ENCODE peak calls at places on chromosomes 12 and 14, in eight cellular contexts. U is uterus; R is CD4-positive, CD25-positive, alpha-beta regulatory T cell; F is ascending aorta; M is spleen; W is heart right ventricle; K is A673; Z is GM06990. E is an unnamed sample.

GRCh38 chr12:115922952-115923564 is 354.4 kb downstream of the MED13L start:
- DNase-seq in U (no peak), K (peak; percentile 64), M (no peak), R (no peak), Z (no peak), W (no peak), F (peak; percentile 30), E (no peak)

GRCh38 chr14:40347675-40348074 is 915.4 kb upstream of the FBXO33 start:
- DNase-seq in W (no peak), Z (no peak), K (no peak), M (no peak), F (no peak), U (no peak), R (no peak), E (no peak)

GRCh38 chr14:22850944-22851790 is 14.8 kb downstream of the MMP14 start:
- DNase-seq in R (no peak), M (peak; percentile 76), Z (no peak), W (peak; percentile 89), U (peak; percentile 94), K (no peak), F (peak; percentile 98), E (no peak)

GRCh38 chr12:79482323-79482722 is 208.4 kb downstream of the PAWR start:
- DNase-seq in R (no peak), K (no peak), W (no peak), Z (no peak), U (no peak), F (no peak), M (no peak), E (no peak)

GRCh38 chr12:50283230-50283923 is at the start of gene LIMA1:
- DNase-seq in W (peak; percentile 93), Z (peak; percentile 92), K (peak; percentile 92), U (peak; percentile 91), M (peak; percentile 96), F (peak; percentile 94), R (peak; percentile 92), E (peak; percentile 91)

GRCh38 chr12:111201036-111201435 is 167.9 kb downstream of the PHETA1 start:
- DNase-seq in W (no peak), M (no peak), K (peak; percentile 38), U (no peak), F (no peak), Z (no peak), R (no peak), E (no peak)

GRCh38 chr12:65918057-65918456 is 93.8 kb downstream of the HMGA2 start:
- DNase-seq in M (no peak), U (no peak), W (no peak), F (no peak), Z (peak; percentile 50), K (no peak), R (no peak), E (peak; percentile 1)

GRCh38 chr14:101174522-101174838 is 271.0 kb upstream of the RTL1 start:
- DNase-seq in M (peak; percentile 66), U (no peak), R (no peak), K (no peak), Z (no peak), F (no peak), W (no peak), E (no peak)

GRCh38 chr12:75854681-75855309 is 176.8 kb downstream of the PHLDA1 start:
- DNase-seq in W (no peak), U (no peak), R (no peak), Z (no peak), M (no peak), K (no peak), F (no peak), E (no peak)

GRCh38 chr12:48454675-48455074 is 17.7 kb upstream of the ANP32D start:
- DNase-seq in R (peak; percentile 33), F (no peak), K (peak; percentile 53), M (no peak), W (no peak), U (no peak), Z (no peak), E (no peak)

GRCh38 chr12:42958271-42958674 is 368.7 kb upstream of the PRICKLE1 start:
- DNase-seq in Z (no peak), M (no peak), W (no peak), F (no peak), K (no peak), U (no peak), R (no peak), E (no peak)

GRCh38 chr12:12717586-12718381 is 616 bp downstream of the CDKN1B start:
- DNase-seq in K (peak; percentile 24), U (no peak), Z (peak; percentile 48), W (peak; percentile 33), R (peak; percentile 32), M (peak; percentile 90), F (no peak), E (peak; percentile 20)

GRCh38 chr12:50184261-50184660 is 17.1 kb upstream of the CERS5 start:
- DNase-seq in Z (no peak), K (no peak), W (no peak), M (no peak), R (no peak), F (no peak), U (no peak), E (no peak)

GRCh38 chr12:124026755-124027745 is 54.0 kb downstream of the ZNF664 start:
- DNase-seq in Z (no peak), K (no peak), R (no peak), F (no peak), U (no peak), M (no peak), W (no peak), E (no peak)

GRCh38 chr14:100291305-100292075 is 14.8 kb downstream of the SLC25A29 start:
- DNase-seq in F (peak; percentile 60), R (no peak), M (peak; percentile 64), U (peak; percentile 11), W (no peak), Z (no peak), K (no peak), E (no peak)

GRCh38 chr14:103885509-103885932 is 38.1 kb upstream of the PPP1R13B start:
- DNase-seq in U (no peak), R (no peak), K (no peak), M (no peak), Z (no peak), W (no peak), F (no peak), E (no peak)

GRCh38 chr12:9951026-9951652 is 19.0 kb upstream of the CLEC2A start:
- DNase-seq in U (no peak), K (no peak), F (no peak), R (peak; percentile 49), W (no peak), M (no peak), Z (no peak), E (peak; percentile 49)

GRCh38 chr12:6311822-6312528 is 1.5 kb downstream of the PLEKHG6 start:
- DNase-seq in K (no peak), M (no peak), F (no peak), R (no peak), W (no peak), U (no peak), Z (no peak), E (no peak)
- H3K27me3 ChIP-seq in K (no peaks in the 10 kb centered on the region), M (no peaks in the 10 kb centered on the region), F (peaks cover 8% of the 10 kb centered on the region), R (peaks cover 9% of the 10 kb centered on the region), W (peaks cover 27% of the 10 kb centered on the region), U (peaks cover 7% of the 10 kb centered on the region), Z (no peaks in the 10 kb centered on the region), E (peaks cover 5% of the 10 kb centered on the region)

GRCh38 chr14:67400434-67400833 is 11.5 kb downstream of the PLEK2 start:
- DNase-seq in R (no peak), M (no peak), W (no peak), K (no peak), Z (no peak), U (no peak), F (peak; percentile 38), E (no peak)
- H3K27me3 ChIP-seq in R (no peaks in the 10 kb centered on the region), M (no peaks in the 10 kb centered on the region), W (no peaks in the 10 kb centered on the region), K (no peaks in the 10 kb centered on the region), Z (peaks cover 1% of the 10 kb centered on the region), U (no peaks in the 10 kb centered on the region), F (no peaks in the 10 kb centered on the region), E (no peaks in the 10 kb centered on the region)

GRCh38 chr12:117226505-117226904 is 36.2 kb upstream of the FBXO21 start:
- DNase-seq in F (no peak), U (no peak), K (no peak), W (no peak), Z (no peak), R (no peak), M (peak; percentile 45), E (no peak)
- H3K27me3 ChIP-seq in F (no peaks in the 10 kb centered on the region), U (no peaks in the 10 kb centered on the region), K (no peaks in the 10 kb centered on the region), W (peaks cover 21% of the 10 kb centered on the region), Z (peaks cover 2% of the 10 kb centered on the region), R (peaks cover 3% of the 10 kb centered on the region), M (no peaks in the 10 kb centered on the region), E (no peaks in the 10 kb centered on the region)

GRCh38 chr12:89686311-89686710 is 22.3 kb downstream of the ATP2B1 start:
- DNase-seq in Z (no peak), U (no peak), W (no peak), M (no peak), F (no peak), R (no peak), K (no peak), E (no peak)
- H3K27me3 ChIP-seq in Z (no peaks in the 10 kb centered on the region), U (no peaks in the 10 kb centered on the region), W (no peaks in the 10 kb centered on the region), M (no peaks in the 10 kb centered on the region), F (no peaks in the 10 kb centered on the region), R (no peaks in the 10 kb centered on the region), K (no peaks in the 10 kb centered on the region), E (no peaks in the 10 kb centered on the region)

DNA sequence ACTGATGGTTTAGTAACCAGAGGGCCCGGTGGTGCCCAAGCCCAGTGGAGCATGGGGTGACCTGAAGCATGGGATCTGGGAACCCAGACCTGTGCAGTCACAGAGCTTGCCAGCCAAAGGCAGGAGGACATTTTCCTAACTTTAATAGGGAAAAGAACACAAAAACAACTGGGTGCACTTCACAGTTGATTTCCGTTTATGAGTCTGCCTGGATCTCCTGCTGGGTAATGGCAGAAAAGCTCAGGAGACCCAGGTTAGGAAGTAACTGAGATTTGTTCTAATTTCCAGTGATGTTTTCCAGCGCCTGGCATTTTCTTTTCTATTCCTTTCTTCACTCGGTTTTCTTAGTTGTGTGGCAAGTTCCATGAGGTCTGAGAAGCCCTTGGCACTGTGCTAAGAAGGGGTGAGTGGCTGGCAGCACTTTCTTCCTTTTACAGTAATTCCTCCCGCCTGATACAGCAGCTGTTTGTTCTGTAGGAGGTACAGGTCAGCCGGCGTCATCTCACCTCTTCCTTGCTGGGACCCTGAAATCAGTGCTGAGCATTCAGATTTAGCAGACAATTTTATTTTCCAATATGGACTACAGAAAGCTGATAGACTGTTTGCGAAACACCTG is 5.1 kb downstream of the CACNA1C start:
- DNase-seq in Z (no peak), M (no peak), W (no peak), F (peak; percentile 71), K (peak; percentile 54), U (no peak), R (no peak), E (no peak)
- H3K27me3 ChIP-seq in Z (peaks cover 3% of the 10 kb centered on the region), M (peaks cover 4% of the 10 kb centered on the region), W (no peaks in the 10 kb centered on the region), F (no peaks in the 10 kb centered on the region), K (peaks cover 23% of the 10 kb centered on the region), U (no peaks in the 10 kb centered on the region), R (peaks cover 27% of the 10 kb centered on the region), E (peaks cover 15% of the 10 kb centered on the region)

E was measured in CD4-positive, alpha-beta memory T cell.